ENCODE peak calls at places on chromosome 18, in nine cellular contexts. Y is ovary, U is breast epithelium, W is cardiac muscle cell, E is PC-3, A is GM12878, L is psoas muscle, Q is stomach, H is IMR-90. Z is an unnamed sample. For H3K4me1, the result is how much of the 10 kb centered on the place peaks cover.

GRCh38 chr18:7856099-7856498 is 289.0 kb downstream of the PTPRM start:
- DNase-seq in W (no peak), E (peak), H (peak), Y (no peak), Q (no peak), U (no peak), L (no peak), A (no peak), Z (no peak)

GRCh38 chr18:32919799-32920198 is 147.0 kb upstream of the KLHL14 start:
- DNase-seq in Y (no peak), W (peak), E (peak), A (no peak), H (no peak), L (no peak), U (no peak), Q (peak), Z (no peak)

GRCh38 chr18:48725596-48725995 is 186.8 kb downstream of the CTIF start:
- DNase-seq in Q (no peak), E (no peak), W (no peak), L (no peak), A (no peak), H (no peak), Y (no peak), U (no peak), Z (no peak)

GRCh38 chr18:48022531-48023330 is 92.3 kb upstream of the SMAD2 start:
- DNase-seq in H (peak), Q (no peak), A (peak), Y (no peak), E (peak), U (no peak), L (no peak), W (peak), Z (no peak)

GRCh38 chr18:13564579-13564978 is 161.8 kb downstream of the FAM210A start:
- DNase-seq in L (no peak), U (no peak), Q (no peak), W (no peak), Y (no peak), E (no peak), A (no peak), H (no peak), Z (no peak)

GRCh38 chr18:79496237-79496977 is 100.7 kb downstream of the NFATC1 start:
- DNase-seq in H (no peak), W (no peak), L (no peak), U (no peak), Q (no peak), Y (peak), A (no peak), E (no peak), Z (peak)

GRCh38 chr18:79600596-79600995 is 79.0 kb upstream of the CTDP1 start:
- DNase-seq in L (no peak), H (no peak), U (no peak), A (no peak), Q (no peak), E (no peak), W (no peak), Y (no peak), Z (no peak)

GRCh38 chr18:68083131-68083530 is 566.6 kb upstream of the DSEL start:
- DNase-seq in A (no peak), Y (no peak), W (no peak), L (no peak), Q (no peak), H (peak), E (no peak), U (no peak), Z (no peak)

GRCh38 chr18:39455300-39455699 is 1889.7 kb upstream of the CELF4 start:
- DNase-seq in A (no peak), E (peak), U (peak), Q (peak), H (peak), L (no peak), W (peak), Y (no peak), Z (no peak)

GRCh38 chr18:49247786-49248185 is 212.7 kb downstream of the DYM start:
- DNase-seq in E (peak), Y (no peak), H (peak), A (no peak), L (no peak), U (no peak), W (no peak), Q (no peak), Z (no peak)

GRCh38 chr18:22324191-22325131 is 93.3 kb downstream of the CTAGE1 start:
- DNase-seq in E (no peak), Q (peak), A (no peak), H (no peak), W (peak), L (no peak), U (no peak), Y (peak), Z (peak)

GRCh38 chr18:74733592-74733991 is 135.9 kb downstream of the ZNF407 start:
- DNase-seq in Y (no peak), Q (no peak), H (no peak), E (no peak), W (no peak), U (no peak), A (no peak), L (no peak), Z (no peak)

GRCh38 chr18:75255113-75255512 is 44.5 kb downstream of the TSHZ1 start:
- DNase-seq in A (no peak), H (no peak), E (no peak), L (no peak), W (no peak), U (no peak), Q (no peak), Y (no peak), Z (no peak)

GRCh38 chr18:10745971-10746370 is 220.1 kb downstream of the NAPG start:
- DNase-seq in Q (no peak), U (no peak), H (no peak), E (no peak), W (peak), L (no peak), A (no peak), Y (no peak), Z (no peak)

GRCh38 chr18:78818961-78819360 is 160.7 kb upstream of the SALL3 start:
- DNase-seq in A (no peak), H (no peak), Q (no peak), U (no peak), E (no peak), Y (no peak), L (no peak), W (no peak), Z (no peak)

GRCh38 chr18:78918707-78919106 is 60.9 kb upstream of the SALL3 start:
- DNase-seq in H (no peak), U (no peak), Q (no peak), W (no peak), A (no peak), E (no peak), L (no peak), Y (no peak), Z (no peak)

GRCh38 chr18:23033079-23033478 is 100.0 kb downstream of the RBBP8 start:
- DNase-seq in A (no peak), Y (no peak), L (no peak), E (peak), H (no peak), U (no peak), W (no peak), Q (peak), Z (no peak)

GRCh38 chr18:331231-331771 is 63.5 kb upstream of the THOC1 start:
- DNase-seq in A (no peak), W (no peak), H (no peak), U (no peak), Q (no peak), L (no peak), E (no peak), Y (no peak), Z (no peak)

GRCh38 chr18:39274535-39274934 is 1708.9 kb upstream of the CELF4 start:
- DNase-seq in Q (no peak), E (no peak), Y (no peak), H (peak), A (no peak), L (no peak), U (no peak), W (no peak), Z (no peak)

GRCh38 chr18:5628512-5629255 is 84.9 kb upstream of the EPB41L3 start:
- DNase-seq in W (peak), Q (peak), L (peak), Y (peak), E (peak), A (no peak), H (peak), U (no peak), Z (peak)

GRCh38 chr18:27007880-27008279 is 142.4 kb upstream of the AQP4 start:
- DNase-seq in Q (no peak), E (no peak), U (no peak), L (no peak), Y (no peak), H (no peak), A (no peak), W (no peak), Z (no peak)

GRCh38 chr18:58231930-58232329 is 187.9 kb downstream of the NEDD4L start:
- DNase-seq in W (no peak), Y (no peak), E (peak), U (no peak), Q (peak), L (no peak), A (no peak), H (no peak), Z (no peak)

GRCh38 chr18:56085561-56085960 is 497.6 kb upstream of the TCF4 start:
- DNase-seq in Y (no peak), U (no peak), H (peak), Q (no peak), L (no peak), E (no peak), W (no peak), A (no peak), Z (no peak)

GRCh38 chr18:73235491-73235890 is 367.7 kb upstream of the NETO1 start:
- DNase-seq in U (no peak), H (peak), E (peak), Q (no peak), Y (no peak), L (no peak), A (peak), W (peak), Z (no peak)

GRCh38 chr18:36572135-36572856 is 256.5 kb downstream of the TPGS2 start:
- DNase-seq in A (peak), Q (no peak), U (peak), W (peak), Y (peak), H (peak), E (peak), L (peak), Z (no peak)

GRCh38 chr18:79030680-79031079 is 38.5 kb upstream of the ATP9B start:
- DNase-seq in L (no peak), Q (no peak), H (no peak), A (no peak), E (no peak), U (no peak), Y (no peak), W (no peak), Z (no peak)

GRCh38 chr18:811192-812122 is 585 bp downstream of the YES1 start:
- DNase-seq in Q (peak), U (no peak), Y (peak), A (no peak), L (peak), W (peak), E (peak), H (peak), Z (no peak)

GRCh38 chr18:46009158-46009866 is 42.2 kb upstream of the EPG5 start:
- DNase-seq in L (no peak), W (no peak), H (no peak), U (no peak), Y (no peak), Q (no peak), A (no peak), E (no peak), Z (no peak)

GRCh38 chr18:78561757-78562445 is 417.7 kb upstream of the SALL3 start:
- DNase-seq in Q (no peak), L (no peak), Y (no peak), H (no peak), U (no peak), E (no peak), A (no peak), W (no peak), Z (no peak)

GRCh38 chr18:49250819-49251388 is 209.5 kb downstream of the DYM start:
- DNase-seq in W (peak), Y (no peak), Q (no peak), E (peak), U (no peak), L (no peak), A (no peak), H (peak), Z (no peak)

GRCh38 chr18:36297419-36298112 is at the start of gene FHOD3:
- DNase-seq in Y (peak), W (peak), E (peak), L (peak), Q (peak), H (peak), U (peak), A (no peak), Z (peak)

GRCh38 chr18:26656944-26657536 is 108.7 kb upstream of the KCTD1 start:
- DNase-seq in A (no peak), U (peak), H (peak), Y (peak), W (peak), E (peak), Q (peak), L (peak), Z (peak)

GRCh38 chr18:8499810-8500663 is 109.2 kb upstream of the RAB12 start:
- DNase-seq in W (no peak), Q (no peak), E (peak), H (no peak), L (no peak), U (no peak), A (no peak), Y (no peak), Z (no peak)

GRCh38 chr18:50158866-50159653 is 35.9 kb downstream of the MYO5B start:
- DNase-seq in W (no peak), E (peak), H (no peak), Q (no peak), L (no peak), A (no peak), U (no peak), Y (no peak), Z (no peak)

GRCh38 chr18:78721281-78721949 is 258.2 kb upstream of the SALL3 start:
- DNase-seq in A (no peak), Y (no peak), H (no peak), L (no peak), W (no peak), Q (no peak), E (no peak), U (no peak), Z (no peak)

GRCh38 chr18:48623468-48624220 is 84.8 kb downstream of the CTIF start:
- DNase-seq in H (peak), A (no peak), E (peak), Y (no peak), Q (no peak), W (no peak), U (no peak), L (no peak), Z (no peak)

GRCh38 chr18:13621886-13622619 is 104.3 kb downstream of the FAM210A start:
- DNase-seq in Q (no peak), H (no peak), U (no peak), A (no peak), Y (no peak), L (no peak), E (peak), W (no peak), Z (no peak)

DNA sequence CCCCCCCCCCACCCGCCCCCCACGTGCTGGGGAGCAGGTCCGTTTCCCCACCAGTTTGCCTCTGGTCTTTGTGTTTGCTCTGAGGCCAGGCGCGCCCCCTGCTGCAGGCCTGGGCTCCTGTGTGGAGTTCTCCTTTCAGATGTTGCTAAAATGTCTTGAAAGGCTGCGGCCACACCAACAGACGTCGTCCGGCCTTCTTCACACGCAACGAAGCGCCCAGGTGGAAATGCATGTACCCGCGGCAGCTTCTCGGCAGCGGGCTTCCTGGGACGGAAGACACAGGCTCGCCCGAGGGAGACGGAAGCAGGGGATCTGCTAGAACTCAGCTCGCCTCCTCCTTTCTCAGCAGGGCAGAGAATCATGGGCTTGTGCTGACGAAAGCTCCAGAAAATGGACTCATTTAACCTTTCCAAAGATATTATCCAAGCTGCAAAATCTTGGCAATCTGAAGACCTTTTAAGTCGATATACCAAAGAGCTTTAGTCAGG is 125.3 kb upstream of the ZNF516 start:
- DNase-seq in L (peak), H (peak), W (peak), E (no peak), U (peak), Y (peak), A (peak), Q (peak), Z (no peak)
- H3K4me3 ChIP-seq in L (peak), H (peak), W (peak), E (no peak), U (peak), Y (peak), A (peak), Q (peak), Z (no peak)

DNA sequence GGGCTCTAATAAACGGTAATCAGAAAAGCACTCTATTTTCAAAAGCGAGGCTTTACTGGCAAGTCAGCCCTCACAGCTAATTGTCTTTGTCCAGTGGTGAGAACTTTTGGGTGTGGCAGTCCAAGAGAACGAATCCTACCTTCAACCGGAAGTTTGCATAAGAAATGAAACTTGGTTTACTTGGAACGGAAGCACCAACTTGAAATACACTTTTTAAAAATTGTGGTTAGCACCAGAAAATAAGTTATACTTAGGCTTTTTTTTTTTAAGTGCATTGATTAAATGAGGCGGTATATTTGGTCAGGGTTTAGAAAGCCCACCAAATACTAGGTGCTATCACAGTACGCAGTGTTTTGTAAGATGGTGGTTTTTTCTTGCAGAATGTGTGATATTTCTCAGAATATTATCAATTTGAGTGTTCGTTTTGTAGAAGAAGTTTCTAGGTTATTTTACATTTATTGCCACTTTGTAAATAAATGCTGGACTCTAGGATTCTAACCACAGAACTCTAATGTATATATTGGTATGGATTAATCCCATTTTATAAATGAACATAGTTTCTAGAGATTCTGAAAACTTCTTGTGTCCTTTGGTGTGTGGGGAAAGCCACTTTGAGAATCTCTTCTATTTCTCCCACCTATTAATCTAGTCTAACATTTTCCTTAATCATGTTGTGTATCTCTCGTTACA is 1.2 kb downstream of the MYL12A start:
- DNase-seq in H (peak), U (peak), L (no peak), E (peak), A (no peak), Q (no peak), W (no peak), Y (no peak), Z (no peak)
- H3K27ac ChIP-seq in H (peak), U (peak), L (peak), E (peak), A (peak), Q (peak), W (peak), Y (no peak), Z (peak)

GRCh38 chr18:9606039-9606438 is 8.3 kb downstream of the PPP4R1 start:
- DNase-seq in A (no peak), W (no peak), E (peak), L (no peak), H (no peak), Q (no peak), U (no peak), Y (no peak), Z (no peak)

GRCh38 chr18:9604348-9604747 is 10.0 kb downstream of the PPP4R1 start:
- DNase-seq in L (no peak), A (no peak), H (no peak), Y (no peak), W (no peak), U (no peak), E (no peak), Q (no peak), Z (no peak)

GRCh38 chr18:9608728-9609127 is 5.6 kb downstream of the PPP4R1 start:
- DNase-seq in Q (no peak), L (no peak), H (no peak), E (peak), A (no peak), Y (no peak), W (no peak), U (no peak), Z (no peak)

GRCh38 chr18:9609190-9609589 is 5.2 kb downstream of the PPP4R1 start:
- DNase-seq in U (no peak), Q (no peak), L (no peak), Y (no peak), H (no peak), W (no peak), E (peak), A (no peak), Z (no peak)

DNA sequence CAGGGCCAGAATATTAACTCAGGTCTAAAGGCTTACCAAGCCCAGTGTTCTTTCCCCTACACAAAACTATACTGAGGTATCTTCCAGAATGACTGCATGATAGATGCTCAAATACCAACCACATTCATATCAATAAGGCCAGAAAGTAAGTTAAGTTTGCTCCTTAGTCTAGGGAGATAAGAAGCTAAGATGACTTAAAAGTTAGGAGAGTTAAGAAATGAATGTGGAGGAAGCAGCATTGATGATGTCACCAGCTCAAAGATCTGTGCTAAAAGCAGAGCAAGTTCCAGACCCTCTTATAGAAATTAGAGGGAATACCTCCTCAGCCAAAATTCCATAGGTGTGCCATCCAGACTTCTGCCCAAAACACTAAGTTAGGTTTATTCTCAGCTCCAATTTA is 6.1 kb downstream of the PPP4R1 start:
- DNase-seq in W (no peak), U (no peak), L (no peak), E (no peak), H (peak), Y (no peak), A (no peak), Q (no peak), Z (no peak)
- H3K4me1 ChIP-seq in W (under half), U (under half), L (under half), E (under half), H (under half), Y (under half), A (under half), Q (half or more), Z (under half)

DNA sequence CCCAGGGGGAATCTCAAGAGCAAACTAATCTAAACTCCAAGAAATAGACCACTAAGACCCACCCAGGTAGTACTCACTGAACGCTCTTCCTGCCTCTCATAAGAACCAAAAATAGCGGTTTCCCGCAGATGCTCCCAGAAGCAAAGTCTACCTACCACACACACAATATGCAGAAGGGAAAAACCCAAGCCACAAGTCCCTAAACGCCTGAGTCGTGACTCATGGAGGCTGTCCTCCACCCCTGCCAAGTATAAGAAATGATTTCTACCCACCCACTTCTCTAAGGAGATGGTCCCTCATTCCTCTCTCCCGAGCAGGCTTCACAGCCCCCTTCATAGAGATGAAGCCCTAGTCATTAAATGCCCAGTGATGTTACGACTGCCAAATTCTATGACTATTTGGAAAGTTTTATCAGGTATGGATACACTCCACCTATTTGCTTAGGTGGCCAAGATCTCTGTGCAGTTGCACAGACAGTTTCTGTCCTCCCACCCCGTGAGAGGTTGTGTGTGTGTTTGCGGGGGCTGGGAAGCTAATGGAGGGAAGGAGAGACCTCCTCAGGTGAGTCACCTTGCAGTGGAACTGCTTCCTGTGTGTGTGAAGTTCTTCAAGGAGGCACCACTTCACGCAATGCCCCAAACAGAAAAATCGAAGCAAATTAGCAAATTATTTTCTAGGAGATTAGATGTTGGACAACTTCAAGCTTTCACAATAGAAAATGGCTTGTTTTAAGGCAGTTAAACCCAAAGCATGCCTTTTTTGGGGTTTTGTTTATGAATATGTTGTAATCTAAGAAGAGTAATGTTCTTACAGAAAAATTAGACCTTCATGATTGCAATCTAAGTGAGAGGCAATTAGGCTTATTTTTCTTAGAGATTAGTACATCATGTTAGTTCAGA is 175.1 kb downstream of the TGIF1 start:
- DNase-seq in U (peak), A (no peak), Y (no peak), E (peak), H (peak), Q (peak), W (peak), L (peak), Z (no peak)
- H3K4me3 ChIP-seq in U (no peak), A (no peak), Y (no peak), E (peak), H (peak), Q (no peak), W (no peak), L (peak), Z (no peak)

Z was measured in pancreas.